ENCODE peak calls at places on chromosomes 5 and 9, in six cellular contexts. One of them, this sample, is unnamed.

GRCh38 chr9:96062051-96062450 is 186.6 kb downstream of the ERCC6L2 start:
- DNase-seq in heart left ventricle: no peak
- DNase-seq in non-pigmented ciliary epithelial cell: no peak
- DNase-seq in nephron progenitor cell: no peak
- DNase-seq in central memory CD4-positive, alpha-beta T cell: no peak
- DNase-seq in activated CD4-positive, alpha-beta T cell treated with anti-CD3 and anti-CD28 coated beads for 48 hours: no peak
- DNase-seq in this sample: no peak

GRCh38 chr5:32692066-32692746 is 18.9 kb upstream of the NPR3 start:
- DNase-seq in heart left ventricle: no peak
- DNase-seq in non-pigmented ciliary epithelial cell: peak
- DNase-seq in nephron progenitor cell: no peak
- DNase-seq in central memory CD4-positive, alpha-beta T cell: no peak
- DNase-seq in activated CD4-positive, alpha-beta T cell treated with anti-CD3 and anti-CD28 coated beads for 48 hours: no peak
- DNase-seq in this sample: no peak

GRCh38 chr5:34496258-34496657 is 159.9 kb upstream of the RAI14 start:
- DNase-seq in heart left ventricle: no peak
- DNase-seq in non-pigmented ciliary epithelial cell: no peak
- DNase-seq in nephron progenitor cell: no peak
- DNase-seq in central memory CD4-positive, alpha-beta T cell: no peak
- DNase-seq in activated CD4-positive, alpha-beta T cell treated with anti-CD3 and anti-CD28 coated beads for 48 hours: no peak
- DNase-seq in this sample: peak

GRCh38 chr5:135477594-135477993 is 25.4 kb upstream of the TIFAB start:
- DNase-seq in heart left ventricle: no peak
- DNase-seq in non-pigmented ciliary epithelial cell: no peak
- DNase-seq in nephron progenitor cell: peak
- DNase-seq in central memory CD4-positive, alpha-beta T cell: no peak
- DNase-seq in activated CD4-positive, alpha-beta T cell treated with anti-CD3 and anti-CD28 coated beads for 48 hours: no peak
- DNase-seq in this sample: no peak

GRCh38 chr9:72473474-72474241 is 47.8 kb upstream of the TMC1 start:
- DNase-seq in heart left ventricle: no peak
- DNase-seq in non-pigmented ciliary epithelial cell: peak
- DNase-seq in nephron progenitor cell: no peak
- DNase-seq in central memory CD4-positive, alpha-beta T cell: no peak
- DNase-seq in activated CD4-positive, alpha-beta T cell treated with anti-CD3 and anti-CD28 coated beads for 48 hours: no peak
- DNase-seq in this sample: no peak

GRCh38 chr5:134460551-134460950 is 48.9 kb upstream of the CDKN2AIPNL start:
- DNase-seq in heart left ventricle: no peak
- DNase-seq in non-pigmented ciliary epithelial cell: no peak
- DNase-seq in nephron progenitor cell: no peak
- DNase-seq in central memory CD4-positive, alpha-beta T cell: no peak
- DNase-seq in activated CD4-positive, alpha-beta T cell treated with anti-CD3 and anti-CD28 coated beads for 48 hours: no peak
- DNase-seq in this sample: no peak

GRCh38 chr5:135391123-135391868 is 7.7 kb downstream of the MACROH2A1 start:
- DNase-seq in heart left ventricle: no peak
- DNase-seq in non-pigmented ciliary epithelial cell: peak
- DNase-seq in nephron progenitor cell: no peak
- DNase-seq in central memory CD4-positive, alpha-beta T cell: no peak
- DNase-seq in activated CD4-positive, alpha-beta T cell treated with anti-CD3 and anti-CD28 coated beads for 48 hours: no peak
- DNase-seq in this sample: no peak

GRCh38 chr9:112174965-112175795 is at the start of gene SUSD1:
- DNase-seq in heart left ventricle: peak
- DNase-seq in non-pigmented ciliary epithelial cell: no peak
- DNase-seq in nephron progenitor cell: peak
- DNase-seq in central memory CD4-positive, alpha-beta T cell: peak
- DNase-seq in activated CD4-positive, alpha-beta T cell treated with anti-CD3 and anti-CD28 coated beads for 48 hours: peak
- DNase-seq in this sample: no peak